ENCODE peak calls at places on chromosome 9, in ten cellular contexts. U is NCI-H345; V is stimulated activated naive CD8-positive, alpha-beta T cell treated with anti-CD3 and anti-CD28 coated beads, Interleukin-15, amount 100 ng/mL, for 72 hours; W is WTC11; L is kidney tubule cell; D is HFFc6; H is activated T-helper 1 cell treated with anti-CD3 and anti-CD28 coated beads, Interleukin-12 subunit alpha, Interleukin-12 subunit beta, Interleukin-2, Interleukin-4 antibody, amounts not matched to agents 30 ng/mL and 10 ng/mL and 1 ng/mL, durations not matched to agents 14 hours and 24 hours and 36 hours; Z is NAMALWA; E is AG08395; M is GM06990. Q is an unnamed sample.

GRCh38 chr9:36436909-36437308 is 36.8 kb upstream of the RNF38 start:
- DNase-seq in D (no peak), H (no peak), Z (no peak), E (peak), V (no peak), W (no peak), L (no peak), U (peak), M (no peak), Q (no peak)

GRCh38 chr9:86948153-86948929 is 1.0 kb upstream of the GAS1 start:
- DNase-seq in Z (peak), V (peak), W (peak), M (peak), D (peak), U (peak), L (peak), E (peak), H (peak), Q (peak)

GRCh38 chr9:123778232-123778902 is 151.6 kb downstream of the DENND1A start:
- DNase-seq in W (no peak), M (no peak), Z (no peak), V (no peak), D (no peak), E (no peak), H (no peak), U (no peak), L (no peak), Q (no peak)

GRCh38 chr9:69549310-69550202 is 122.6 kb downstream of the APBA1 start:
- DNase-seq in Z (peak), H (peak), M (no peak), D (peak), E (peak), V (peak), W (no peak), L (peak), U (peak), Q (peak)

GRCh38 chr9:79975471-79976316 is 403.9 kb downstream of the TLE4 start:
- DNase-seq in E (no peak), L (no peak), Z (no peak), W (no peak), V (no peak), M (no peak), H (no peak), D (no peak), U (no peak), Q (no peak)

GRCh38 chr9:104269374-104269773 is 175.3 kb downstream of the SMC2 start:
- DNase-seq in H (no peak), V (no peak), U (no peak), M (no peak), L (no peak), E (no peak), W (no peak), Z (no peak), D (no peak), Q (no peak)

GRCh38 chr9:81244631-81245030 is 444.7 kb downstream of the TLE1 start:
- DNase-seq in W (no peak), M (no peak), Z (no peak), V (no peak), U (no peak), H (no peak), L (no peak), E (peak), D (no peak), Q (no peak)

GRCh38 chr9:104747565-104748358 is at the start of gene NIPSNAP3A:
- DNase-seq in W (peak), Z (peak), D (peak), E (peak), H (peak), M (peak), U (peak), L (peak), V (peak), Q (peak)

GRCh38 chr9:22005700-22006605 is 3.2 kb downstream of the CDKN2B start:
- DNase-seq in E (no peak), W (peak), M (no peak), L (no peak), U (no peak), D (peak), H (no peak), V (no peak), Z (no peak), Q (no peak)

GRCh38 chr9:16028516-16028915 is 475.7 kb downstream of the CCDC171 start:
- DNase-seq in D (peak), L (peak), H (no peak), W (no peak), E (no peak), Z (no peak), U (no peak), M (no peak), V (no peak), Q (peak)

Q was measured in EL.